ENCODE peak calls at places on chromosomes 12 and 14, in five cellular contexts. T is A549; P is tibial artery; C is CD8-positive, alpha-beta T cell; E is Peyer's patch. S is an unnamed sample.

GRCh38 chr12:3614806-3615466 is 123.9 kb downstream of the PRMT8 start:
- DNase-seq in T (no peak), P (no peak), C (no peak), E (no peak), S (no peak)

GRCh38 chr12:10982244-10982643 is 4.5 kb downstream of the TAS2R50 start:
- DNase-seq in T (no peak), P (no peak), C (peak; percentile 37), E (no peak), S (peak; percentile 0)

GRCh38 chr12:54383041-54383609 is 1.4 kb downstream of the ZNF385A start:
- DNase-seq in T (no peak), P (no peak), C (no peak), E (no peak), S (no peak)

GRCh38 chr14:65815127-65815526 is 402.6 kb downstream of the FUT8 start:
- DNase-seq in T (no peak), P (no peak), C (no peak), E (no peak), S (no peak)

GRCh38 chr12:92505373-92506340 is 197.1 kb upstream of the PLEKHG7 start:
- DNase-seq in T (no peak), P (peak; percentile 32), C (peak; percentile 34), E (peak; percentile 68), S (peak; percentile 20)

GRCh38 chr12:57738142-57738474 is 434 bp downstream of the AGAP2 start:
- DNase-seq in T (no peak), P (no peak), C (no peak), E (no peak), S (no peak)

GRCh38 chr12:14773685-14774073 is 29.6 kb downstream of the WBP11 start:
- DNase-seq in T (peak; percentile 31), P (no peak), C (no peak), E (peak; percentile 57), S (no peak)

GRCh38 chr14:80996049-80996901 is 40.9 kb downstream of the TSHR start:
- DNase-seq in T (peak; percentile 65), P (peak; percentile 22), C (no peak), E (no peak), S (no peak)

GRCh38 chr12:48979602-48980388 is 1.7 kb downstream of the WNT1 start:
- DNase-seq in T (no peak), P (no peak), C (no peak), E (peak; percentile 54), S (no peak)

GRCh38 chr14:103422981-103423600 is 37.9 kb downstream of the MARK3 start:
- DNase-seq in T (no peak), P (no peak), C (no peak), E (no peak), S (no peak)

GRCh38 chr12:4857472-4858291 is 52.0 kb upstream of the KCNA1 start:
- DNase-seq in T (peak; percentile 63), P (peak; percentile 68), C (peak; percentile 62), E (peak; percentile 65), S (peak; percentile 61)

GRCh38 chr12:101592931-101593330 is 1.8 kb upstream of the MYBPC1 start:
- DNase-seq in T (no peak), P (no peak), C (no peak), E (no peak), S (no peak)

GRCh38 chr12:51269174-51270066 is 795 bp downstream of the SMAGP start:
- DNase-seq in T (peak; percentile 76), P (no peak), C (peak; percentile 46), E (peak; percentile 72), S (peak; percentile 59)

GRCh38 chr12:22042981-22043669 is 2.9 kb upstream of the CMAS start:
- DNase-seq in T (no peak), P (no peak), C (no peak), E (no peak), S (no peak)

GRCh38 chr12:115500872-115501271 is 776.6 kb downstream of the MED13L start:
- DNase-seq in T (no peak), P (no peak), C (no peak), E (no peak), S (no peak)

GRCh38 chr12:68378859-68379628 is 46.9 kb upstream of the MDM1 start:
- DNase-seq in T (no peak), P (no peak), C (no peak), E (no peak), S (no peak)

DNA sequence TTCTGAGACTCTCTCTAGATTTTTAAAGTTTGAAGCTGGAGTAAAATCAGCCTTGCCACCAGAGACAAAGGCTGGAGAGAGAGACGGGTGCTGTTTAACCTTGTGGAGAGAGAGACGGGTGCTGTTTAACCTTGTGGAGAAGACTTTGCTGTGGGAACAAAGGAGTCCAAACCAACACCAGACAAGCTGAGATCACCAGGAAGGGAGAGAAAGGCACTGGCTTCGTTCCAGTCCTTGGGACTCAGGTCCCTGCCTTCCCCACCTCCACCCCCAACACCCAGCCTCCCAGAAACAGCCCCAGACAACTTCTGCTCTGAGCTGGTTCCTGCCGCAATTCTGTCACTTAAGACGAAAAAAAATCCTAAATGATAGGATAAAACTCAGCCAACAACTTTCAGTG is 1389.3 kb downstream of the AACS start:
- DNase-seq in T (no peak), P (no peak), C (no peak), E (no peak), S (no peak)
- TF ChIP-seq CTCF in T (no peak), P (no peak), C (no peak), E (no peak), S (no peak)

GRCh38 chr14:79831198-79831890 is 380.0 kb downstream of the DIO2 start:
- DNase-seq in T (no peak), P (no peak), C (no peak), E (no peak), S (no peak)

GRCh38 chr14:79837699-79838098 is 373.6 kb downstream of the DIO2 start:
- DNase-seq in T (no peak), P (no peak), C (no peak), E (no peak), S (no peak)

GRCh38 chr14:79836577-79836976 is 374.7 kb downstream of the DIO2 start:
- DNase-seq in T (no peak), P (no peak), C (no peak), E (no peak), S (no peak)

GRCh38 chr14:79840068-79840467 is 371.2 kb downstream of the DIO2 start:
- DNase-seq in T (no peak), P (no peak), C (no peak), E (no peak), S (no peak)

GRCh38 chr14:79834856-79835255 is 376.4 kb downstream of the DIO2 start:
- DNase-seq in T (no peak), P (no peak), C (no peak), E (no peak), S (no peak)
- H3K9me3 ChIP-seq in T (no peaks in the 10 kb centered on the region), P (no peaks in the 10 kb centered on the region), C (no peaks in the 10 kb centered on the region), E (no peaks in the 10 kb centered on the region), S (no peaks in the 10 kb centered on the region)

DNA sequence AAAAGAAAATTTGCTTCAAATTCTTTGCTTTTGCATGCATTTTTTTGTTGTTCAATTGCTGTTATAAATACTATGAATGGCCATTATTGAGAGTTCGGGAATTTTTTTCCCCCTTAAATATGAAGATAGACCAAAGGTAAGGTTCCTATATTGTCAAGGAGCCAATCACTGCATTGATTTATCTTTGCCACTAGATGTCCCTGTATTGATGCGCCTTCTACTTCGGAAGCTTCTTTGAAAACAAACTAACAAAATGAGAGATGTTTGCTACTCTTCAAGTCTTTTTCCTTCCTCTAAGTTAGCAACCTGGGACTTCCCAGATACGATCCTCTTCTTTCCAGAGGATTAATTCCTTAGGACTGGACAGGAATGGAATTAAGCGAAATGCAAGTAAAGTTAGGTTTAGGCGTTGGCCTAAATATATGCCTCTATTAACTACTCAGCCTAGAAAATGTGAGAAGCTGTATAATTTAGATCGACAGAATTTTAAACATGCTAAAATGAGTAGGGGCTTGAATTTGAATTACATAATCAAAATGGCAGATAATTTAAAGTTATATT is 318.1 kb downstream of the AEBP2 start:
- DNase-seq in T (no peak), P (no peak), C (no peak), E (no peak), S (no peak)
- TF ChIP-seq CTCF in T (peak; percentile 78), P (peak; percentile 72), C (peak; percentile 10), E (no peak), S (no peak)

GRCh38 chr12:39906237-39906636 is 199.6 kb downstream of the SLC2A13 start:
- DNase-seq in T (no peak), P (no peak), C (no peak), E (no peak), S (no peak)
- H3K9me3 ChIP-seq in T (no peaks in the 10 kb centered on the region), P (no peaks in the 10 kb centered on the region), C (no peaks in the 10 kb centered on the region), E (no peaks in the 10 kb centered on the region), S (no peaks in the 10 kb centered on the region)

GRCh38 chr14:67426161-67426560 is 14.2 kb upstream of the PLEK2 start:
- DNase-seq in T (no peak), P (no peak), C (no peak), E (no peak), S (no peak)
- TF ChIP-seq CTCF in T (no peak), P (no peak), C (no peak), E (no peak), S (no peak)

GRCh38 chr12:108369736-108370396 is 30.8 kb upstream of the CMKLR1 start:
- DNase-seq in T (no peak), P (no peak), C (no peak), E (no peak), S (no peak)
- H3K9me3 ChIP-seq in T (peaks cover 2% of the 10 kb centered on the region), P (no peaks in the 10 kb centered on the region), C (peaks cover 5% of the 10 kb centered on the region), E (no peaks in the 10 kb centered on the region), S (peaks cover 20% of the 10 kb centered on the region)

DNA sequence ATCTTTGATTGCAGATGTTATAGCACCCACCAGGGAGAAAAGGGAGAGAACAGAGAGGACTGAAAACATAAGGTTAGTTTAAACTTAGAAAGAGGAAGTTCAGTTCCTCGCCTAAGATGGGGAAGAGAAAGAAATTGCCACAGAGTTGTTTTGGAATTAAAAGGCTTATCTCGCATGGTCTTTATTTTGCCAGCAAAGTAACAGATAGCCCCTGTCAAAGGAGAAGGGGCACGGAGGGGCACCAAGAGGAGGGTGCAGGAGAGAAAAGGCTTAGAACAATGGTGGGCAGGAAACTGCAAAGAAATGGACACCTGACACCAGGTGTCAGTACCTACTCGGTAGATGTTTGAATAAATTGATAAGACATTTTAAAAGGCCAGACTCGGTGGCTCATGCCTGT is 17.8 kb upstream of the OXA1L start:
- DNase-seq in T (no peak), P (no peak), C (no peak), E (no peak), S (no peak)
- TF ChIP-seq CTCF in T (no peak), P (no peak), C (no peak), E (no peak), S (no peak)

GRCh38 chr14:83744901-83745300 is 1785.0 kb upstream of the FLRT2 start:
- DNase-seq in T (no peak), P (no peak), C (no peak), E (no peak), S (no peak)

GRCh38 chr14:83741269-83741668 is 1788.7 kb upstream of the FLRT2 start:
- DNase-seq in T (no peak), P (no peak), C (no peak), E (no peak), S (no peak)
- H3K9me3 ChIP-seq in T (no peaks in the 10 kb centered on the region), P (no peaks in the 10 kb centered on the region), C (no peaks in the 10 kb centered on the region), E (no peaks in the 10 kb centered on the region), S (no peaks in the 10 kb centered on the region)

GRCh38 chr12:15858348-15858747 is 23.8 kb upstream of the STRAP start:
- DNase-seq in T (no peak), P (no peak), C (no peak), E (no peak), S (no peak)
- TF ChIP-seq CTCF in T (peak; percentile 6), P (no peak), C (no peak), E (no peak), S (no peak)

S was measured in CD4-positive, alpha-beta T cell.